ENCODE peak calls at places on chromosomes 6 and 20, in five cellular contexts. One of them, this sample, is unnamed.

GRCh38 chr6:143248359-143248758 is 187.7 kb downstream of the AIG1 start:
- DNase-seq in HuH-7: no peak
- DNase-seq in fibroblast of mammary gland: no peak
- DNase-seq in activated T-cell treated with anti-CD3 and anti-CD28 coated beads, Interleukin-2, amount 50 U/mL, for 4 hours: no peak
- DNase-seq in substantia nigra: no peak
- DNase-seq in this sample: no peak

GRCh38 chr20:48350291-48350988 is 477.4 kb downstream of the PREX1 start:
- DNase-seq in substantia nigra: no peak
- DNase-seq in activated T-cell treated with anti-CD3 and anti-CD28 coated beads, Interleukin-2, amount 50 U/mL, for 4 hours: no peak
- DNase-seq in HuH-7: no peak
- DNase-seq in fibroblast of mammary gland: peak
- DNase-seq in this sample: peak

GRCh38 chr6:113359155-113360140 is 497.7 kb upstream of the MARCKS start:
- DNase-seq in activated T-cell treated with anti-CD3 and anti-CD28 coated beads, Interleukin-2, amount 50 U/mL, for 4 hours: no peak
- DNase-seq in fibroblast of mammary gland: peak
- DNase-seq in HuH-7: no peak
- DNase-seq in substantia nigra: no peak
- DNase-seq in this sample: no peak

GRCh38 chr6:108419934-108420609 is 125.2 kb downstream of the AFG1L start:
- DNase-seq in HuH-7: no peak
- DNase-seq in activated T-cell treated with anti-CD3 and anti-CD28 coated beads, Interleukin-2, amount 50 U/mL, for 4 hours: no peak
- DNase-seq in fibroblast of mammary gland: no peak
- DNase-seq in substantia nigra: no peak
- DNase-seq in this sample: no peak

GRCh38 chr6:105642708-105643107 is 239.8 kb upstream of the PREP start:
- DNase-seq in fibroblast of mammary gland: peak
- DNase-seq in activated T-cell treated with anti-CD3 and anti-CD28 coated beads, Interleukin-2, amount 50 U/mL, for 4 hours: no peak
- DNase-seq in HuH-7: no peak
- DNase-seq in substantia nigra: no peak
- DNase-seq in this sample: no peak

GRCh38 chr6:25485820-25486559 is 166.0 kb upstream of the SCGN start:
- DNase-seq in activated T-cell treated with anti-CD3 and anti-CD28 coated beads, Interleukin-2, amount 50 U/mL, for 4 hours: no peak
- DNase-seq in substantia nigra: no peak
- DNase-seq in fibroblast of mammary gland: peak
- DNase-seq in HuH-7: no peak
- DNase-seq in this sample: peak

GRCh38 chr6:43943781-43944250 is 173.8 kb downstream of the VEGFA start:
- DNase-seq in fibroblast of mammary gland: no peak
- DNase-seq in HuH-7: no peak
- DNase-seq in activated T-cell treated with anti-CD3 and anti-CD28 coated beads, Interleukin-2, amount 50 U/mL, for 4 hours: no peak
- DNase-seq in substantia nigra: no peak
- DNase-seq in this sample: no peak

GRCh38 chr6:84804720-84805119 is 40.3 kb upstream of the TBX18 start:
- DNase-seq in substantia nigra: no peak
- DNase-seq in HuH-7: no peak
- DNase-seq in fibroblast of mammary gland: peak
- DNase-seq in activated T-cell treated with anti-CD3 and anti-CD28 coated beads, Interleukin-2, amount 50 U/mL, for 4 hours: no peak
- DNase-seq in this sample: no peak

GRCh38 chr20:4252005-4252404 is 236.6 kb upstream of the RNF24 start:
- DNase-seq in HuH-7: no peak
- DNase-seq in activated T-cell treated with anti-CD3 and anti-CD28 coated beads, Interleukin-2, amount 50 U/mL, for 4 hours: no peak
- DNase-seq in fibroblast of mammary gland: peak
- DNase-seq in substantia nigra: no peak
- DNase-seq in this sample: no peak

GRCh38 chr6:92784235-92784634 is 635.1 kb downstream of the EPHA7 start:
- DNase-seq in activated T-cell treated with anti-CD3 and anti-CD28 coated beads, Interleukin-2, amount 50 U/mL, for 4 hours: no peak
- DNase-seq in substantia nigra: no peak
- DNase-seq in fibroblast of mammary gland: no peak
- DNase-seq in HuH-7: no peak
- DNase-seq in this sample: no peak

GRCh38 chr6:158573542-158573931 is 13.6 kb downstream of the TMEM181 start:
- DNase-seq in fibroblast of mammary gland: no peak
- DNase-seq in activated T-cell treated with anti-CD3 and anti-CD28 coated beads, Interleukin-2, amount 50 U/mL, for 4 hours: no peak
- DNase-seq in substantia nigra: no peak
- DNase-seq in HuH-7: no peak
- DNase-seq in this sample: no peak

GRCh38 chr6:111997078-111997862 is 56.6 kb upstream of the CCN6 start:
- DNase-seq in activated T-cell treated with anti-CD3 and anti-CD28 coated beads, Interleukin-2, amount 50 U/mL, for 4 hours: peak
- DNase-seq in fibroblast of mammary gland: peak
- DNase-seq in substantia nigra: peak
- DNase-seq in HuH-7: peak
- DNase-seq in this sample: peak